ENCODE peak calls at places on chromosomes 1 and 21, in six cellular contexts. B is uterus, J is transverse colon, N is ovary, E is coronary artery, T is fibroblast of pulmonary artery. O is an unnamed sample.

GRCh38 chr1:222794656-222795474 is 20.0 kb upstream of the DISP1 start:
- DNase-seq in B (no peak), J (no peak), N (no peak), E (no peak), T (no peak), O (no peak)

GRCh38 chr1:86812286-86812685 is 101.6 kb downstream of the SELENOF start:
- DNase-seq in B (no peak), J (no peak), N (no peak), E (no peak), T (no peak), O (no peak)

GRCh38 chr21:34593423-34593822 is 21.5 kb downstream of the RCAN1 start:
- DNase-seq in B (no peak), J (no peak), N (no peak), E (no peak), T (no peak), O (no peak)

GRCh38 chr1:154179951-154180687 is 11.8 kb downstream of the TPM3 start:
- DNase-seq in B (no peak), J (peak; percentile 32), N (no peak), E (no peak), T (no peak), O (no peak)

GRCh38 chr1:166189126-166189525 is 22.3 kb upstream of the FAM78B start:
- DNase-seq in B (no peak), J (no peak), N (no peak), E (no peak), T (no peak), O (no peak)

GRCh38 chr21:42112223-42112622 is 41.1 kb downstream of the UMODL1 start:
- DNase-seq in B (no peak), J (no peak), N (no peak), E (no peak), T (no peak), O (no peak)

GRCh38 chr1:64396817-64397216 is 73.1 kb upstream of the CACHD1 start:
- DNase-seq in B (no peak), J (no peak), N (no peak), E (no peak), T (peak; percentile 10), O (no peak)

GRCh38 chr1:173857363-173857917 is 10.3 kb downstream of the GAS5 start:
- DNase-seq in B (no peak), J (no peak), N (no peak), E (no peak), T (no peak), O (no peak)

GRCh38 chr1:14415396-14415795 is 183.1 kb upstream of the KAZN start:
- DNase-seq in B (no peak), J (no peak), N (no peak), E (no peak), T (no peak), O (peak; percentile 7)

GRCh38 chr21:36494557-36494956 is 14.6 kb upstream of the CLDN14 start:
- DNase-seq in B (no peak), J (no peak), N (no peak), E (no peak), T (no peak), O (no peak)

GRCh38 chr1:235225299-235225698 is 64.2 kb upstream of the RBM34 start:
- DNase-seq in B (no peak), J (no peak), N (no peak), E (no peak), T (no peak), O (no peak)

GRCh38 chr1:143699731-143700130 is 272.1 kb downstream of the FAM72C start:
- DNase-seq in B (no peak), J (no peak), N (no peak), E (no peak), T (no peak), O (peak; percentile 19)

GRCh38 chr1:43302226-43302625 is 1.4 kb downstream of the TIE1 start:
- DNase-seq in B (no peak), J (no peak), N (no peak), E (no peak), T (no peak), O (no peak)

GRCh38 chr1:117967900-117968299 is 38.4 kb downstream of the WDR3 start:
- DNase-seq in B (no peak), J (no peak), N (no peak), E (no peak), T (peak; percentile 49), O (peak; percentile 11)

GRCh38 chr1:156725683-156726280 is 2.5 kb upstream of the METTL25B start:
- DNase-seq in B (peak; percentile 89), J (peak; percentile 91), N (peak; percentile 93), E (peak; percentile 88), T (peak; percentile 93), O (peak; percentile 91)

GRCh38 chr1:173295995-173296394 is 88.9 kb upstream of the TNFSF4 start:
- DNase-seq in B (no peak), J (no peak), N (no peak), E (no peak), T (peak; percentile 17), O (no peak)

GRCh38 chr1:75519626-75520025 is 91.3 kb downstream of the SLC44A5 start:
- DNase-seq in B (no peak), J (no peak), N (no peak), E (no peak), T (peak; percentile 64), O (no peak)

GRCh38 chr1:184734972-184735371 is 19.7 kb downstream of the EDEM3 start:
- DNase-seq in B (no peak), J (no peak), N (no peak), E (no peak), T (no peak), O (no peak)

GRCh38 chr1:185453496-185454192 is 136.6 kb upstream of the IVNS1ABP start:
- DNase-seq in B (no peak), J (no peak), N (no peak), E (no peak), T (peak; percentile 17), O (no peak)

GRCh38 chr1:44557756-44558155 is 116.5 kb downstream of the TMEM53 start:
- DNase-seq in B (no peak), J (no peak), N (no peak), E (no peak), T (peak; percentile 7), O (no peak)

GRCh38 chr1:160779662-160780397 is 16.1 kb upstream of the LY9 start:
- DNase-seq in B (no peak), J (peak; percentile 38), N (no peak), E (no peak), T (peak; percentile 3), O (peak; percentile 56)

GRCh38 chr1:115978292-115978941 is 2.1 kb downstream of the SLC22A15 start:
- DNase-seq in B (no peak), J (no peak), N (no peak), E (no peak), T (no peak), O (no peak)

GRCh38 chr1:178374016-178374415 is 122.7 kb downstream of the CLEC20A start:
- DNase-seq in B (no peak), J (no peak), N (no peak), E (no peak), T (no peak), O (no peak)

GRCh38 chr1:50970508-50970885 is 452 bp downstream of the CDKN2C start:
- DNase-seq in B (no peak), J (no peak), N (no peak), E (no peak), T (no peak), O (no peak)

GRCh38 chr1:68516066-68516465 is 19.2 kb upstream of the DEPDC1 start:
- DNase-seq in B (no peak), J (no peak), N (no peak), E (no peak), T (peak; percentile 29), O (no peak)

GRCh38 chr1:47187926-47188250 is 1.9 kb downstream of the PDZK1IP1 start:
- DNase-seq in B (no peak), J (no peak), N (no peak), E (no peak), T (no peak), O (no peak)

GRCh38 chr1:47190807-47191206 is 971 bp upstream of the PDZK1IP1 start:
- DNase-seq in B (no peak), J (no peak), N (no peak), E (no peak), T (no peak), O (no peak)

GRCh38 chr1:47189844-47190562 is at the start of gene PDZK1IP1:
- DNase-seq in B (peak; percentile 72), J (peak; percentile 90), N (peak; percentile 63), E (peak; percentile 93), T (peak; percentile 89), O (no peak)

GRCh38 chr1:47187226-47187925 is 2.5 kb downstream of the PDZK1IP1 start:
- DNase-seq in B (no peak), J (no peak), N (no peak), E (peak; percentile 63), T (no peak), O (no peak)

GRCh38 chr1:47188901-47189785 is 693 bp downstream of the PDZK1IP1 start:
- DNase-seq in B (peak; percentile 6), J (no peak), N (no peak), E (peak; percentile 64), T (no peak), O (no peak)
- H3K4me3 ChIP-seq in B (no peak overlapping the region), J (peak overlapping the region; percentile 32), N (no peak overlapping the region), E (no peak overlapping the region), T (no peak overlapping the region), O (no peak overlapping the region)

DNA sequence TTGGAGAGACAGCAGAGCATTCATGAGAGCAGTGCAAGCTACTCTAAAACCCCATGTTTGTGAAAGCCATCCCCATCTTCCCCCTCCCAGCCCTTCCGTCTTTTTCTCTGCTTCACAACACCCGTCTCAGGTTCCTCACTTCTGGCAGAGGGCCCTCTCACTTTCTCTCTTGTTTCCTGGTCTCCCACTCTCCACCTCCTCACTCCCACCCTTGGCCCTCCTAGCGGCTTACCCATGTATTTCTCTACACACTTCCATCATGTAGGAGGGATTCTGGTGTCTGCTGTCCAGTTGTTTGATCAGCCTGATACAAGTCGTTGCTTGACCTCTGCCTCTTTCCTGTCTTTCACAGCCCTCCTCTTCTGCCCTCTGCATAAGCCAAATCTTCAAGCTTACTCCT is 92.8 kb downstream of the LRRC8C start:
- DNase-seq in B (no peak), J (no peak), N (no peak), E (no peak), T (no peak), O (no peak)
- TF ChIP-seq CTCF in B (no peak), J (no peak), N (no peak), E (no peak), T (no peak), O (no peak)

GRCh38 chr1:46526689-46527291 is 24.7 kb downstream of the KNCN start:
- DNase-seq in B (no peak), J (peak; percentile 79), N (no peak), E (no peak), T (no peak), O (no peak)
- H3K4me3 ChIP-seq in B (no peak overlapping the region), J (no peak overlapping the region), N (no peak overlapping the region), E (no peak overlapping the region), T (no peak overlapping the region), O (no peak overlapping the region)

GRCh38 chr1:66332524-66332853 is 201.5 kb upstream of the SGIP1 start:
- DNase-seq in B (no peak), J (no peak), N (no peak), E (no peak), T (no peak), O (no peak)

GRCh38 chr1:66333463-66334232 is 200.3 kb upstream of the SGIP1 start:
- DNase-seq in B (no peak), J (peak; percentile 28), N (no peak), E (no peak), T (peak; percentile 69), O (no peak)

GRCh38 chr1:66334311-66334710 is 199.6 kb upstream of the SGIP1 start:
- DNase-seq in B (no peak), J (no peak), N (no peak), E (no peak), T (no peak), O (no peak)

GRCh38 chr1:66330711-66331110 is 203.2 kb upstream of the SGIP1 start:
- DNase-seq in B (no peak), J (no peak), N (no peak), E (no peak), T (peak; percentile 56), O (no peak)

GRCh38 chr1:66331641-66332523 is 202.1 kb upstream of the SGIP1 start:
- DNase-seq in B (peak; percentile 59), J (peak; percentile 64), N (peak; percentile 61), E (peak; percentile 83), T (peak; percentile 94), O (peak; percentile 14)
- TF ChIP-seq CTCF in B (peak; percentile 10), J (peak; percentile 22), N (no peak), E (no peak), T (peak; percentile 46), O (peak; percentile 10)

O was measured in BE2C.